ENCODE peak calls at places on chromosomes 7 and 10, in ten cellular contexts. B is CD8-positive, alpha-beta T cell; D is GM23248; O is adipocyte; G is amniotic stem cell; L is B cell; V is non-pigmented ciliary epithelial cell; U is RCC 7860; E is nephron progenitor cell; S is myocyte. Y is an unnamed sample.

GRCh38 chr7:151694828-151695580 is 175.3 kb upstream of the RHEB start:
- DNase-seq in G (no peak), O (no peak), U (no peak), S (peak; percentile 58), E (no peak), D (peak; percentile 20), L (no peak), B (no peak), V (no peak), Y (no peak)

GRCh38 chr7:82542665-82543064 is 99.1 kb upstream of the CACNA2D1 start:
- DNase-seq in E (no peak), S (no peak), V (peak; percentile 97), G (peak; percentile 50), L (no peak), D (peak; percentile 85), U (peak; percentile 74), O (peak; percentile 67), B (no peak), Y (no peak)

GRCh38 chr7:84245831-84246230 is 51.2 kb upstream of the SEMA3A start:
- DNase-seq in U (no peak), B (no peak), O (no peak), L (no peak), G (no peak), D (no peak), V (no peak), S (no peak), E (no peak), Y (no peak)

GRCh38 chr10:75407716-75408511 is 6.3 kb upstream of the ZNF503 start:
- DNase-seq in S (no peak), V (no peak), G (no peak), E (peak; percentile 83), O (peak; percentile 64), D (peak; percentile 51), L (no peak), U (no peak), B (no peak), Y (no peak)

GRCh38 chr7:56447864-56448693 is 331.9 kb upstream of the NUPR2 start:
- DNase-seq in L (no peak), D (no peak), E (no peak), V (no peak), B (no peak), G (no peak), S (no peak), U (no peak), O (no peak), Y (no peak)

GRCh38 chr10:79331709-79332108 is 15.6 kb upstream of the PPIF start:
- DNase-seq in D (peak; percentile 95), B (peak; percentile 60), G (peak; percentile 80), L (peak; percentile 79), E (no peak), V (peak; percentile 80), S (peak; percentile 41), O (peak; percentile 54), U (peak; percentile 99), Y (no peak)

GRCh38 chr10:124288928-124289921 is 129.5 kb downstream of the OAT start:
- DNase-seq in G (no peak), V (no peak), O (no peak), U (no peak), B (no peak), L (no peak), S (no peak), D (no peak), E (no peak), Y (no peak)

GRCh38 chr7:114622189-114622588 is 207.6 kb downstream of the FOXP2 start:
- DNase-seq in G (no peak), U (no peak), E (no peak), V (no peak), L (no peak), D (no peak), B (no peak), O (no peak), S (no peak), Y (no peak)

GRCh38 chr10:121311812-121312443 is 286.3 kb downstream of the FGFR2 start:
- DNase-seq in B (no peak), U (no peak), O (no peak), E (no peak), L (no peak), G (no peak), V (no peak), S (no peak), D (no peak), Y (no peak)

GRCh38 chr10:131902211-131902610 is 1.4 kb downstream of the PPP2R2D start:
- DNase-seq in O (peak; percentile 18), L (no peak), G (no peak), B (no peak), S (no peak), E (no peak), D (no peak), V (no peak), U (no peak), Y (no peak)

GRCh38 chr7:24948739-24949138 is 31.2 kb downstream of the OSBPL3 start:
- DNase-seq in E (no peak), B (no peak), O (no peak), U (no peak), G (no peak), V (no peak), D (peak; percentile 36), S (no peak), L (no peak), Y (no peak)

GRCh38 chr7:132404261-132404660 is 172.0 kb downstream of the PLXNA4 start:
- DNase-seq in D (no peak), G (no peak), E (no peak), B (no peak), S (no peak), U (no peak), L (no peak), O (no peak), V (no peak), Y (no peak)

GRCh38 chr10:43111101-43111500 is 27.1 kb upstream of the CSGALNACT2 start:
- DNase-seq in V (no peak), U (no peak), E (no peak), O (no peak), L (no peak), G (no peak), B (no peak), D (no peak), S (no peak), Y (no peak)

GRCh38 chr10:27746364-27747095 is 911 bp upstream of the MKX start:
- DNase-seq in B (no peak), E (peak; percentile 5), V (no peak), S (no peak), O (no peak), G (no peak), D (peak; percentile 40), L (peak; percentile 2), U (no peak), Y (no peak)

GRCh38 chr10:84173543-84173942 is at the start of gene GPR15LG:
- DNase-seq in V (no peak), G (no peak), U (no peak), E (no peak), B (no peak), S (no peak), L (no peak), D (no peak), O (no peak), Y (no peak)

GRCh38 chr7:46671108-46671769 is 750.2 kb upstream of the IGFBP3 start:
- DNase-seq in E (no peak), O (no peak), V (no peak), B (no peak), L (no peak), U (no peak), S (no peak), D (no peak), G (no peak), Y (no peak)

GRCh38 chr10:124044143-124044862 is 49.1 kb downstream of the CHST15 start:
- DNase-seq in B (no peak), D (no peak), G (no peak), O (no peak), L (no peak), E (no peak), S (no peak), V (no peak), U (no peak), Y (no peak)

GRCh38 chr10:64115913-64116643 is 594.9 kb downstream of the REEP3 start:
- DNase-seq in B (no peak), E (peak; percentile 22), V (no peak), L (no peak), D (peak; percentile 5), O (peak; percentile 8), S (peak; percentile 5), G (no peak), U (no peak), Y (no peak)

GRCh38 chr7:70336536-70336935 is 738.3 kb downstream of the AUTS2 start:
- DNase-seq in D (no peak), G (no peak), O (no peak), S (no peak), B (no peak), E (no peak), U (no peak), L (no peak), V (no peak), Y (no peak)

GRCh38 chr7:123538897-123539296 is 4.5 kb upstream of the IQUB start:
- DNase-seq in U (peak; percentile 49), O (no peak), S (no peak), B (no peak), E (no peak), D (no peak), G (no peak), V (no peak), L (no peak), Y (no peak)

GRCh38 chr10:29618341-29619171 is 16.2 kb downstream of the SVIL start:
- DNase-seq in E (peak; percentile 64), V (no peak), L (no peak), B (no peak), O (peak; percentile 69), G (no peak), S (no peak), D (peak; percentile 47), U (peak; percentile 61), Y (no peak)

GRCh38 chr7:114026486-114027089 is 107.8 kb upstream of the PPP1R3A start:
- DNase-seq in S (peak; percentile 88), D (peak; percentile 68), E (peak; percentile 33), B (no peak), V (no peak), L (peak; percentile 75), O (peak; percentile 91), U (peak; percentile 56), G (peak; percentile 26), Y (no peak)

GRCh38 chr10:129950651-129951050 is 13.4 kb downstream of the EBF3 start:
- DNase-seq in G (no peak), V (no peak), L (no peak), E (no peak), B (no peak), O (peak; percentile 68), S (no peak), D (no peak), U (no peak), Y (no peak)

GRCh38 chr7:29609162-29610030 is 45.8 kb downstream of the PRR15 start:
- DNase-seq in B (no peak), G (no peak), O (peak; percentile 20), L (no peak), V (no peak), S (peak; percentile 86), E (peak; percentile 36), U (peak; percentile 16), D (peak; percentile 83), Y (no peak)

GRCh38 chr10:128414568-128414967 is 288.3 kb upstream of the MKI67 start:
- DNase-seq in D (no peak), L (no peak), O (no peak), E (no peak), S (no peak), B (no peak), V (no peak), G (no peak), U (no peak), Y (no peak)

GRCh38 chr10:60346661-60347060 is 43.0 kb downstream of the ANK3 start:
- DNase-seq in L (no peak), O (no peak), B (no peak), U (no peak), E (no peak), S (no peak), D (no peak), V (no peak), G (no peak), Y (no peak)

GRCh38 chr7:12570529-12571461 is at the start of gene SCIN:
- DNase-seq in D (peak; percentile 71), E (peak; percentile 62), O (peak; percentile 87), G (peak; percentile 66), L (peak; percentile 38), V (no peak), U (no peak), B (no peak), S (peak; percentile 51), Y (no peak)

GRCh38 chr7:19932549-19933249 is 159.3 kb upstream of the TMEM196 start:
- DNase-seq in O (no peak), D (no peak), E (no peak), V (no peak), G (no peak), L (no peak), S (no peak), B (no peak), U (no peak), Y (no peak)